ENCODE peak calls at places on chromosomes 2 and 18, in six cellular contexts. W, P, S, M, K and T are unnamed samples.

GRCh38 chr2:121121661-121122060 is 163.3 kb downstream of the TFCP2L1 start:
- DNase-seq in S (no peak), K (no peak), M (no peak), W (no peak), P (no peak), T (no peak)

GRCh38 chr2:28334527-28334891 is 58.1 kb upstream of the FOSL2 start:
- DNase-seq in K (no peak), W (no peak), S (no peak), M (no peak), P (no peak), T (no peak)

GRCh38 chr2:241931976-241932894 is 62.7 kb downstream of the RTP5 start:
- DNase-seq in K (no peak), M (no peak), W (no peak), P (no peak), S (no peak), T (no peak)

GRCh38 chr2:57906152-57906732 is 140.4 kb upstream of the VRK2 start:
- DNase-seq in P (peak), M (no peak), W (peak), S (no peak), K (no peak), T (peak)

GRCh38 chr18:46705521-46705920 is 48.5 kb upstream of the LOXHD1 start:
- DNase-seq in S (no peak), M (no peak), W (no peak), P (no peak), K (no peak), T (no peak)

GRCh38 chr2:71619230-71619741 is 165.9 kb downstream of the DYSF start:
- DNase-seq in K (no peak), P (no peak), S (peak), W (no peak), M (no peak), T (no peak)

GRCh38 chr2:195543902-195544894 is 112.8 kb upstream of the SLC39A10 start:
- DNase-seq in M (no peak), W (no peak), P (peak), K (no peak), S (no peak), T (no peak)

GRCh38 chr2:132564065-132564464 is 105.9 kb downstream of the LYPD1 start:
- DNase-seq in W (no peak), S (no peak), P (no peak), K (no peak), M (no peak), T (no peak)

GRCh38 chr2:218996937-218997336 is 3.7 kb upstream of the CRYBA2 start:
- DNase-seq in K (no peak), W (no peak), S (no peak), M (no peak), P (no peak), T (no peak)

GRCh38 chr2:18479901-18480369 is 80.5 kb downstream of the RDH14 start:
- DNase-seq in K (no peak), S (no peak), P (no peak), W (no peak), M (no peak), T (no peak)

GRCh38 chr18:72086421-72086820 is 457.7 kb downstream of the CBLN2 start:
- DNase-seq in M (no peak), W (no peak), K (no peak), P (no peak), S (no peak), T (peak)

GRCh38 chr2:147487286-147487979 is 357.4 kb upstream of the ACVR2A start:
- DNase-seq in K (no peak), M (no peak), S (no peak), W (no peak), P (no peak), T (no peak)

GRCh38 chr2:238988105-238988504 is 140.2 kb downstream of the TWIST2 start:
- DNase-seq in S (no peak), M (no peak), P (no peak), K (no peak), W (no peak), T (no peak)

GRCh38 chr18:74241426-74241825 is 50.3 kb downstream of the CYB5A start:
- DNase-seq in W (no peak), P (no peak), S (no peak), K (no peak), M (no peak), T (no peak)

GRCh38 chr2:34991508-34992274 is 1363.9 kb upstream of the CRIM1 start:
- DNase-seq in S (peak), K (no peak), P (no peak), M (no peak), W (no peak), T (no peak)

GRCh38 chr2:128729051-128729450 is 410.4 kb upstream of the HS6ST1 start:
- DNase-seq in M (no peak), S (no peak), K (no peak), W (no peak), P (no peak), T (no peak)

GRCh38 chr2:167144179-167144898 is 256.1 kb downstream of the XIRP2 start:
- DNase-seq in S (no peak), W (no peak), P (peak), M (no peak), K (no peak), T (no peak)

DNA sequence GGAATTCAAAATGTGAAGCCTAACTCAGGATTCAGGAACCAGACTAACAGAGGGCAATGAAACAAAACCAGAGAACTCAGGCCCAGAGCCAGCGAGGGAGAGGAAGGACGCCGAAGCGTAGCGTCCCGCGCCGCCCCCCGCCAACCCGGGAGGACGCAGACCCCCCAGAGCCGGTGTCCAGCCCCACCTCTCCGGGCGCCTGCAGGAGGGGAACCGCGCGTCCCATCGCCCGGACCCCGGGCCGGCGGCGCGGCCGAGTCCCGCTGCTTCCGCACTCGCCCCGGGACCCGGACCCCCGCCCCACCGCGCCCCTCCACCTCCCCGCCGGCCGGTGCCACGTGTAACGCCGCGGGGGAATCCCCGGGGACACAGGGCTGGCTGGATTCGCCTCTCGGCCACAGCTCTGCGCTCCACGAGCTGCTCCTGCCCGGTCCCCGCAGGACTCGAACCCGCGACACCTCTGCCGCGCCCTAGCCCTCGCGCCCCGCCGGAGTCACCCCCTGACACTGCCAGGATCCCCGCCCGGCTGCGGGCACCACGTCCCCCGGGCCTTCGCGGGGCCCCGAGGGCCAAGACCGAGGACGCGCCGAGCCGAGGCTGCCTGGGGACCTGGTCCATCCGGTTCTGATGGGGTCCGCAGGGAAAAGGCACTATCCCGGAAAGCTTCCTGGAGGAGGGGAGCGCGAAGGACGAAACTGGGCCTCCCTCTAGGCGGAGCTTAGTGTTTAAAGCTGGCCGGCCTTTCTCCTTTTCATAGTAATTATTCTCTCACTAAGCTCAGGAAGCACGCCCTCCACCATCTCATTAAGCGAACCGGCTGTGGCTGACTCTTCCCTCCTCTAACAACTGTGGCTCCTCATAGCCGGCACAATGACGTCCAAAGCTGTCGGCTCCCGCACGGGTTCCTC is 40.4 kb upstream of the FAM124B start:
- DNase-seq in P (no peak), K (no peak), M (no peak), W (no peak), S (peak), T (no peak)
- H3K4me3 ChIP-seq in P (peak), K (peak), M (peak), W (no peak), S (peak), T (no peak)

GRCh38 chr2:96203130-96204028 is 5.2 kb downstream of the STARD7 start:
- DNase-seq in W (peak), P (no peak), M (no peak), K (no peak), S (no peak), T (no peak)

GRCh38 chr2:96205238-96205637 is 3.4 kb downstream of the STARD7 start:
- DNase-seq in K (peak), P (no peak), M (no peak), S (no peak), W (no peak), T (no peak)

GRCh38 chr2:96207073-96207777 is 1.4 kb downstream of the STARD7 start:
- DNase-seq in M (no peak), K (no peak), W (no peak), S (no peak), P (no peak), T (no peak)

GRCh38 chr2:96205888-96206287 is 2.7 kb downstream of the STARD7 start:
- DNase-seq in W (no peak), K (no peak), S (no peak), M (no peak), P (peak), T (no peak)

DNA sequence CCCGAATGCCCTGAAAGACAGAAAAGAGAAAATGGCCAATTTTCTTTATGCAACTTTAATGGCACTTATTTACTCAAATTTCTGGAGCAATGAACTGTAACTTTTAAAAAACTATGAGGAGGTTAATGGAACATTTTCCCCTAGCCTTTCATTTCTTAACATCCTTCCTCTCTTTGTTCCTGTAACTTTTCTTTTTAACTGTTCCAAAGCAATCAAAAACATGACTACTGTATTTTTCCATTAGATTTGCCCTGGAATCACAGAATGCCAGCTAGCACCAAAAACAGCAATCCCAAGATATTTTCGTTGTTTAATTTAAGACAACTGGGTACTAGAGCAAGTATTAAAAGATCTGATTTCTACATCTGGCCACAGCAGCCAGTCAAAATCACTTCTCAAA is 3.8 kb downstream of the STARD7 start:
- DNase-seq in P (no peak), M (no peak), S (no peak), K (no peak), W (no peak), T (no peak)
- H3K4me3 ChIP-seq in P (no peak), M (no peak), S (no peak), K (peak), W (peak), T (no peak)

GRCh38 chr2:61970807-61971556 is 65.5 kb downstream of the COMMD1 start:
- DNase-seq in S (no peak), M (no peak), W (no peak), P (no peak), K (no peak), T (no peak)
- H3K4me3 ChIP-seq in S (no peak), M (no peak), W (no peak), P (no peak), K (no peak), T (no peak)

GRCh38 chr2:85888020-85888744 is 608 bp downstream of the ST3GAL5 start:
- DNase-seq in P (no peak), S (no peak), M (peak), W (peak), K (peak), T (no peak)
- H3K4me3 ChIP-seq in P (peak), S (peak), M (peak), W (peak), K (peak), T (peak)

GRCh38 chr18:70464343-70465114 is 175.7 kb downstream of the SOCS6 start:
- DNase-seq in P (peak), K (peak), M (peak), W (no peak), S (peak), T (no peak)
- H3K4me3 ChIP-seq in P (peak), K (peak), M (no peak), W (no peak), S (no peak), T (peak)

DNA sequence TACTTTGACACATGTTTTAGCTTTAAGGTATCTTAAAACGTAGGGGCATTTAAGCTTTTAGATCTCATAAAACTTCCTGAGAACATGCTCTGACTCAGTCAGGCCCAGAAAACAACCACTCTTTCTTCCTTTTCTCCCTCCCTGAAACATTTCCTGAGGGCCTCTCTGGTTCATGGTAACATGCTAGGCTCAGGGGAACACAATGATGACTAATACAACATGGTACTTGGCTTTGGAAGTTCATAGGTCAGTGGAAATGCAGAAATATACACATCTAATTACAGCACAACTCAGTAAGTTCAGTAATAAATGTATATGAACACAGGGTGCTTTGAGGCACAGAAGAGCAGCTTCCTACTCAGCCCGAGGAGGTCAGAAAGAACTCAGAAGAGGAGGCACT is 251.6 kb downstream of the DLGAP1 start:
- DNase-seq in K (no peak), S (no peak), M (no peak), P (no peak), W (no peak), T (no peak)
- H3K4me3 ChIP-seq in K (no peak), S (no peak), M (no peak), P (no peak), W (no peak), T (no peak)

GRCh38 chr18:4987452-4988405 is 209.3 kb downstream of the AKAIN1 start:
- DNase-seq in M (no peak), S (no peak), W (no peak), P (no peak), K (no peak), T (no peak)
- H3K4me3 ChIP-seq in M (no peak), S (no peak), W (no peak), P (no peak), K (no peak), T (no peak)